ENCODE peak calls at places on chromosomes 1 and 21, in five cellular contexts. L is heart left ventricle, Y is foreskin fibroblast, P is fibroblast of pulmonary artery, T is stomach. N is an unnamed sample.

GRCh38 chr1:56710646-56711045 is 65.5 kb downstream of the PRKAA2 start:
- DNase-seq in L (no peak), Y (peak), P (peak), T (no peak), N (peak)

GRCh38 chr1:156527584-156527983 is 27.0 kb upstream of the MEF2D start:
- DNase-seq in P (no peak), L (no peak), T (no peak), Y (no peak), N (no peak)

GRCh38 chr1:244212792-244213475 is 161.9 kb downstream of the ZBTB18 start:
- DNase-seq in Y (peak), P (peak), T (no peak), L (no peak), N (no peak)

GRCh38 chr1:3718764-3719163 is 33.5 kb upstream of the CCDC27 start:
- DNase-seq in Y (no peak), T (no peak), L (no peak), P (no peak), N (no peak)

GRCh38 chr1:185281245-185281644 is 35.8 kb downstream of the IVNS1ABP start:
- DNase-seq in Y (no peak), P (no peak), T (no peak), L (no peak), N (no peak)

GRCh38 chr1:66564250-66564649 is 30.3 kb downstream of the SGIP1 start:
- DNase-seq in Y (peak), L (no peak), T (no peak), P (peak), N (peak)

GRCh38 chr1:193221641-193222040 is 35.2 kb upstream of the B3GALT2 start:
- DNase-seq in P (no peak), L (no peak), T (no peak), Y (no peak), N (peak)

GRCh38 chr1:44689447-44689765 is 14.9 kb downstream of the ARMH1 start:
- DNase-seq in P (no peak), T (no peak), L (no peak), Y (no peak), N (no peak)

GRCh38 chr1:44523747-44524146 is 118.7 kb downstream of the RNF220 start:
- DNase-seq in P (no peak), Y (no peak), T (no peak), L (no peak), N (no peak)

GRCh38 chr1:194069168-194069830 is 882.9 kb upstream of the B3GALT2 start:
- DNase-seq in P (peak), T (no peak), L (peak), Y (no peak), N (no peak)

GRCh38 chr1:154419620-154420020 is 14.5 kb downstream of the IL6R start:
- DNase-seq in Y (peak), L (peak), T (peak), P (peak), N (peak)

GRCh38 chr1:181499825-181500224 is 16.5 kb downstream of the CACNA1E start:
- DNase-seq in L (no peak), Y (no peak), T (no peak), P (no peak), N (no peak)

GRCh38 chr1:5976231-5976630 is 16.0 kb downstream of the NPHP4 start:
- DNase-seq in P (no peak), L (no peak), T (no peak), Y (no peak), N (no peak)

GRCh38 chr1:25117233-25117823 is 115.0 kb downstream of the SYF2 start:
- DNase-seq in Y (no peak), L (no peak), T (peak), P (no peak), N (no peak)

GRCh38 chr1:71586030-71586429 is 505.2 kb upstream of the ZRANB2 start:
- DNase-seq in Y (no peak), P (no peak), L (no peak), T (no peak), N (no peak)

GRCh38 chr1:101140041-101140718 is 96.6 kb upstream of the S1PR1 start:
- DNase-seq in Y (no peak), L (no peak), P (no peak), T (no peak), N (no peak)

GRCh38 chr1:43316738-43317520 is 16.1 kb downstream of the TIE1 start:
- DNase-seq in L (no peak), P (no peak), Y (no peak), T (no peak), N (no peak)

GRCh38 chr1:26288311-26288941 is 8.5 kb downstream of the SH3BGRL3 start:
- DNase-seq in T (no peak), P (no peak), L (no peak), Y (peak), N (no peak)

GRCh38 chr1:156499194-156499702 is 1.3 kb downstream of the MEF2D start:
- DNase-seq in T (peak), L (no peak), P (no peak), Y (peak), N (no peak)

GRCh38 chr1:164588388-164589341 is 29.7 kb downstream of the PBX1 start:
- DNase-seq in Y (peak), T (no peak), P (peak), L (peak), N (no peak)

GRCh38 chr1:246210751-246211150 is 296.3 kb downstream of the SMYD3 start:
- DNase-seq in Y (no peak), T (no peak), P (no peak), L (no peak), N (no peak)

GRCh38 chr1:118254483-118254882 is 69.5 kb upstream of the SPAG17 start:
- DNase-seq in Y (no peak), L (no peak), P (no peak), T (no peak), N (no peak)

GRCh38 chr1:43858324-43858723 is 75.3 kb upstream of the ARTN start:
- DNase-seq in T (peak), P (peak), L (no peak), Y (peak), N (peak)

GRCh38 chr21:42437786-42438185 is 34.1 kb downstream of the UBASH3A start:
- DNase-seq in Y (no peak), L (no peak), P (peak), T (no peak), N (no peak)

GRCh38 chr1:238677567-238677966 is 708.8 kb upstream of the CHRM3 start:
- DNase-seq in P (peak), T (no peak), Y (no peak), L (no peak), N (no peak)

GRCh38 chr1:38735651-38736161 is 123.9 kb downstream of the RRAGC start:
- DNase-seq in Y (no peak), P (peak), T (no peak), L (no peak), N (no peak)

GRCh38 chr1:54965624-54966340 is 14.6 kb upstream of the TMEM61 start:
- DNase-seq in P (peak), Y (peak), L (peak), T (peak), N (no peak)

GRCh38 chr1:2233997-2234761 is 6.1 kb downstream of the SKI start:
- DNase-seq in L (peak), T (peak), Y (peak), P (peak), N (peak)

GRCh38 chr1:177256153-177256814 is 85.5 kb downstream of the BRINP2 start:
- DNase-seq in L (peak), P (peak), T (peak), Y (peak), N (no peak)

GRCh38 chr1:234925440-234926251 is 203.0 kb downstream of the TOMM20 start:
- DNase-seq in Y (peak), P (peak), T (no peak), L (no peak), N (peak)

GRCh38 chr1:174242856-174243255 is 83.5 kb downstream of the RABGAP1L start:
- DNase-seq in L (no peak), Y (no peak), P (no peak), T (no peak), N (no peak)

GRCh38 chr1:162070094-162070748 is 730 bp downstream of the NOS1AP start:
- DNase-seq in T (peak), Y (peak), P (no peak), L (peak), N (no peak)

GRCh38 chr21:45132841-45133573 is 58.6 kb downstream of the ADARB1 start:
- DNase-seq in Y (no peak), T (no peak), P (no peak), L (no peak), N (no peak)

GRCh38 chr1:192639607-192640368 is 3.8 kb downstream of the RGS13 start:
- DNase-seq in L (no peak), Y (peak), T (no peak), P (peak), N (peak)

GRCh38 chr1:229024528-229025119 is 246.3 kb upstream of the RAB4A start:
- DNase-seq in Y (peak), P (peak), L (no peak), T (peak), N (peak)

GRCh38 chr1:155080250-155081228 is 1.9 kb downstream of the EFNA3 start:
- DNase-seq in P (no peak), T (no peak), Y (peak), L (no peak), N (no peak)

GRCh38 chr21:37266515-37267221 is 466 bp downstream of the VPS26C start:
- DNase-seq in P (peak), Y (peak), L (peak), T (peak), N (no peak)

GRCh38 chr1:23019851-23020625 is 770 bp downstream of the KDM1A start:
- DNase-seq in Y (peak), L (peak), P (peak), T (no peak), N (no peak)

GRCh38 chr1:23021834-23022233 is 2.6 kb downstream of the KDM1A start:
- DNase-seq in Y (no peak), P (no peak), T (no peak), L (no peak), N (no peak)

GRCh38 chr1:23020731-23021130 is 1.5 kb downstream of the KDM1A start:
- DNase-seq in L (no peak), Y (peak), T (no peak), P (no peak), N (no peak)

GRCh38 chr1:23018661-23019093 is 591 bp upstream of the KDM1A start:
- DNase-seq in Y (no peak), P (no peak), T (no peak), L (no peak), N (no peak)

DNA sequence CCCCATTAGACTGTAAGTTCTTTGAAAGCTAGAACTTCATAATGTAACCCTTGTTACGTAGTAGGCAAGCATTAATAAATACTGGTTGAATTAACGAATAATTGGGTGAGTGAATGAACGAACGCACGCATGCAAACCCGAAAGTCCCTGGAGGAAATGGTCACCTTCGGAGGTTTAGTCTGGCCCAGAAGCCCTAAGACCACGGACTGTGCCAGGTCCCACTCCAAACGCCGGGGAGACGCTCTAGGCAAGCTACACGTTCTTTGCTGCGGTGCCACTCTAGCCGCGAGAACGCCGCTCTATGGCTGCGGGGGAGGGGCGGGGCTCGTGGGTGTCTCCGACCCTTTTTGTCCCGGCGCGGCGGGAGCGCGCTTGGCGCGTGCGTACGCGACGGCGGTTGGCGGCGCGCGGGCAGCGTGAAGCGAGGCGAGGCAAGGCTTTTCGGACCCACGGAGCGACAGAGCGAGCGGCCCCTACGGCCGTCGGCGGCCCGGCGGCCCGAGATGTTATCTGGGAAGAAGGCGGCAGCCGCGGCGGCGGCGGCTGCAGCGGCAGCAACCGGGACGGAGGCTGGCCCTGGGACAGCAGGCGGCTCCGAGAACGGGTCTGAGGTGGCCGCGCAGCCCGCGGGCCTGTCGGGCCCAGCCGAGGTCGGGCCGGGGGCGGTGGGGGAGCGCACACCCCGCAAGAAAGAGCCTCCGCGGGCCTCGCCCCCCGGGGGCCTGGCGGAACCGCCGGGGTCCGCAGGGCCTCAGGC is at the start of gene KDM1A:
- DNase-seq in L (peak), T (peak), P (peak), Y (peak), N (peak)
- TF ChIP-seq CTCF in L (no peak), T (peak), P (no peak), Y (peak), N (peak)

GRCh38 chr21:31647650-31648049 is 11.8 kb upstream of the SOD1 start:
- DNase-seq in Y (no peak), T (no peak), L (no peak), P (no peak), N (no peak)
- H3K4me3 ChIP-seq in Y (no peak), T (no peak), L (no peak), P (no peak), N (no peak)

GRCh38 chr1:91613594-91613993 is 112.9 kb downstream of the CDC7 start:
- DNase-seq in L (no peak), P (no peak), T (no peak), Y (peak), N (no peak)

GRCh38 chr1:91621907-91622306 is 121.3 kb downstream of the CDC7 start:
- DNase-seq in L (no peak), Y (no peak), T (no peak), P (peak), N (no peak)

GRCh38 chr1:91621360-91621759 is 120.7 kb downstream of the CDC7 start:
- DNase-seq in Y (no peak), P (no peak), T (no peak), L (no peak), N (no peak)

GRCh38 chr1:91619881-91620280 is 119.2 kb downstream of the CDC7 start:
- DNase-seq in L (no peak), T (no peak), P (no peak), Y (peak), N (no peak)

DNA sequence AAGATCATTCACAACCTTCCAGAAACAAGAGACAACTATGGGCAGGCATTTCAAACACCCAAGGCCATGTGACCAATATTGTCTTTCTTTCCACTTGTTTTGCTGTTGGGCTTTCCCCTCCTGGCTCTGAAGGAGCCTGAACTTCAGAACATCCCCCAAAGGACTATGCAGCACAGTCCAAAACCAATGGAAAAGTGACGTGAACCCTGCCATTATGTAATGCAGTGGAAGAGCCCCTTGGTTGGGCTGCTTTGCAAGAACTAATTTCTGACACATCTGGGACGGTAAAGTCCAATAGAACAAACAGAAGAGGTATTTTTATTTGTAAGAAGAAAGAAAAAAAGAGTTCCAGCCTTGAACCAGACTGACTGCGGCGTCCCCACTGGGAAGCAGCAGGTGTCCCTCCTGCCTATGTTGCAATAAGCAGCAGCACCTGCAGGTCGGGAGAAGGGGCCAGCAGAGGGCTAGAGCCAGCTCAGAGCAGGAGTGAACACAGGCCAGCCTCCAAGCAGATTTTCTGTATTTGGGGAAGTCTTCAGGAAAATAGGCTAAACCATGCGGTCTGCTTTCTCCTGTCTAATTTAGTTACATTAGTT is 116.7 kb downstream of the CDC7 start:
- DNase-seq in L (peak), P (no peak), T (no peak), Y (no peak), N (no peak)
- TF ChIP-seq CTCF in L (peak), P (no peak), T (no peak), Y (no peak), N (no peak)

GRCh38 chr21:16196521-16197208 is 466.9 kb downstream of the USP25 start:
- DNase-seq in T (no peak), Y (peak), P (peak), L (no peak), N (no peak)

GRCh38 chr21:16193758-16194606 is 464.2 kb downstream of the USP25 start:
- DNase-seq in Y (peak), L (peak), T (peak), P (peak), N (peak)

GRCh38 chr21:16195896-16196443 is 466.2 kb downstream of the USP25 start:
- DNase-seq in T (no peak), Y (peak), L (no peak), P (peak), N (no peak)

GRCh38 chr21:16194851-16195251 is 465.1 kb downstream of the USP25 start:
- DNase-seq in L (no peak), P (peak), T (no peak), Y (peak), N (no peak)

DNA sequence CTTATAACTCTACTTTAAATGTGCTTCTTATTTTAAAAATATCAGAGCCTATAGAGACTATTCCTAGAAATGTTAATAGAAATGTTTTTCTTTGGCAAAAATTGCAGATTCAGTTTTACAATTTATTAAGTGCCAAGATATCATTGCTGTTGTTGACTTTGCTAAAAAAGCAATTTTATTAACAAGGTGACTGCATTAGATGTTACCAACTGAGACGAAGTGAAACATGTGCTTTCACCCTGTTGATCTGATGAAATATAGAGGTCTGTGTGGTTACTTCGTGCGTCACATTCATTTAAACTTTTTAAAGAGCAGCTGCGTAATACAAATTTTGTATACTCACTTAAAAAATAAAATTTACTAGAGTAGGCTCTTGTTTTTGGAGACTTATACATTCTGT is 465.7 kb downstream of the USP25 start:
- DNase-seq in T (no peak), L (no peak), Y (peak), P (peak), N (no peak)
- H3K4me3 ChIP-seq in T (peak), L (peak), Y (peak), P (peak), N (peak)

GRCh38 chr21:38956006-38956405 is 150.3 kb downstream of the ETS2 start:
- DNase-seq in P (no peak), Y (no peak), T (no peak), L (no peak), N (no peak)

GRCh38 chr21:38955495-38955894 is 149.8 kb downstream of the ETS2 start:
- DNase-seq in T (peak), L (peak), Y (peak), P (peak), N (no peak)

GRCh38 chr21:38953516-38953915 is 147.8 kb downstream of the ETS2 start:
- DNase-seq in L (no peak), Y (no peak), P (no peak), T (no peak), N (no peak)

GRCh38 chr21:38952890-38953289 is 147.2 kb downstream of the ETS2 start:
- DNase-seq in L (no peak), Y (no peak), P (no peak), T (no peak), N (no peak)

DNA sequence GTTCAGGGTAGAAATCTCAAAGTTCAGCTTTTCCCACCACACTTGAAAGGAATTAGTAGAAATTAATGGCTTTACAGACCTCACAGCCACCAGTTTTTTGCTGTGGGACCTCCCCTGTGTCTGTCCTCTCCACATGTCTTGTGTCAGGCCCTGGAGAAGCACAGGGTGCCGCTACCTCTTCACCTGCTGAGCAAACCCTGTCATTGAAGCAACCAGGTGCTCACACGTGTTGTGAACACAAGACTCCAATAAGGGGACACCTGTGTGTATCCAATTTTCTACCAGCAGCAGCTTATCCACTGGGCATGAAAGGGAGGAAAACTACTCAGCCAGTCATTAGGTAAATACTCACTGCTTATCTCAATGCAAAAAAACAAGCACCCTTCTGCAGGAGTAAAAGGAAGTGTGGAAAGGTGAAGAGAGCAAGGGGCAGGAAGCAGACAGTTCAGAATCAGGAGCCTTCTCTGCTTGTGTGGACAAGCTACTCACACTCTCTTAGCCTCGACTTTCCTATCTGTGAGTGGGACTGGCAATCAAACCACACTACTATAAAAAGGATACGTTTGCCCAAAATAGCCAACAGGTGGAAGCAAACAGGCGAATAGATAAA is 148.8 kb downstream of the ETS2 start:
- DNase-seq in L (no peak), Y (no peak), T (peak), P (no peak), N (no peak)
- TF ChIP-seq CTCF in L (no peak), Y (no peak), T (no peak), P (no peak), N (no peak)

N was measured in BJ.